ENCODE peak calls at places on chromosomes 6 and 20, in four cellular contexts. Q, N, D and F are unnamed samples.
A peak's percentile ranks its signal among the peaks of the same experiment; 100 is the strongest.

GRCh38 chr20:37807491-37807890 is 95.4 kb upstream of the VSTM2L start:
- DNase-seq in Q (no peak), N (no peak), D (no peak), F (no peak)

GRCh38 chr6:157911278-157911677 is 70.4 kb upstream of the SYNJ2 start:
- DNase-seq in Q (no peak), N (no peak), D (no peak), F (no peak)

GRCh38 chr6:120869397-120869796 is 464.9 kb downstream of the TBC1D32 start:
- DNase-seq in Q (no peak), N (no peak), D (no peak), F (no peak)

GRCh38 chr6:111852704-111853103 is 20.5 kb downstream of the FYN start:
- DNase-seq in Q (no peak), N (no peak), D (no peak), F (no peak)

GRCh38 chr6:133262804-133263203 is 21.6 kb downstream of the EYA4 start:
- DNase-seq in Q (no peak), N (no peak), D (no peak), F (no peak)

GRCh38 chr6:52499026-52499425 is 77.8 kb downstream of the TRAM2 start:
- DNase-seq in Q (no peak), N (no peak), D (no peak), F (no peak)

GRCh38 chr6:129565331-129565730 is 144.6 kb downstream of the ARHGAP18 start:
- DNase-seq in Q (no peak), N (no peak), D (no peak), F (no peak)

GRCh38 chr20:53829706-53830521 is 236.3 kb upstream of the ZNF217 start:
- DNase-seq in Q (no peak), N (peak; percentile 39), D (peak; percentile 43), F (no peak)

GRCh38 chr6:33029297-33030184 is 20.1 kb upstream of the HLA-DOA start:
- DNase-seq in Q (peak; percentile 68), N (peak; percentile 40), D (peak; percentile 77), F (peak; percentile 61)

GRCh38 chr6:148846778-148847761 is 100.2 kb downstream of the UST start:
- DNase-seq in Q (no peak), N (peak; percentile 23), D (no peak), F (no peak)

GRCh38 chr6:158322724-158323560 is 10.7 kb downstream of the TULP4 start:
- DNase-seq in Q (no peak), N (no peak), D (peak; percentile 69), F (peak; percentile 41)

GRCh38 chr20:1264727-1265126 is 1.4 kb upstream of the SNPH start:
- DNase-seq in Q (peak; percentile 47), N (no peak), D (no peak), F (no peak)

GRCh38 chr6:46787871-46788270 is 5.3 kb upstream of the MEP1A start:
- DNase-seq in Q (no peak), N (no peak), D (no peak), F (no peak)

GRCh38 chr20:23147964-23148720 is 62.0 kb upstream of the CD93 start:
- DNase-seq in Q (peak; percentile 88), N (peak; percentile 36), D (peak; percentile 73), F (no peak)
- TF ChIP-seq CTCF in Q (no peak), N (no peak), D (no peak), F (no peak)

DNA sequence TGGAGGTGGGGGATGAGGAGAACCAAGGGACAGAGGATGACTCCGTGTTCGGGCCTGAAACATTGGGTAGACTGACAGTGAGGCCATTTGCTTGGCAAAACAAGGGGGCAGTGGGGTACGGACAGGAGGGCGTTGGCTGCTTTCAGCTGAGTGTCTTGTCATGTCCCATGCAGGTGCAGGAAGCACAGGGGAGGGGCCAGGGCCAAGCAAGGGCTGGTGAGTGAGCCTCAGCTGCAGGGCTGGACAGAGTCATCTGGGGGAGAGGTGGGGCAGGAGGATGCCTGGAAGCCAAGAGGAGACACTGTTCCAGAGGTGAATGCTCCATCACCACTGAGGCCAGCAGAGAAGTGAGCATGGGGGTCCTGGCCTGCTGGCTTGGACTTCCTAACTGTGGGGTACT is 78.4 kb downstream of the ERMARD start:
- DNase-seq in Q (no peak), N (no peak), D (no peak), F (no peak)
- TF ChIP-seq CTCF in Q (no peak), N (no peak), D (no peak), F (no peak)

DNA sequence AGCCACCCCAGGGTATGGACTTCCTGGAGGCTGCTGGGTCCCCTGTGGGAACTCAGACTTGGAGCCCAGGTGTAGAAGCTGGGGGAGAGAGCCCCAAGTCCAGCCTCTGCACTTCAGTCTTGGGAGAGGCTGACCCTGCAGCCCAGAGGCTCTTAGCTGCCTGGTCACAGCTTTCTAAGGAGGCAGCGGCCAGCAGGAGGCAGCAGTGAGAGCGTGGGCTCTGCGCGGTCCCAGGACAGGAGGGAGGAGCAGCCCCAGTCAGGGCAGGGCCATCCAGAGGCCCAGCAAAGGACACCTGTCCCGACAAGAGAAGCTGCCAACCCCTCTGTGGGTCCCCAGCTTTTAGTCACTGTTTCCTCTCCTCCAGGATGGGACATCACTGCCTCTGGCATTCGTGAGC is 9.4 kb downstream of the TREML2 start:
- DNase-seq in Q (no peak), N (peak; percentile 62), D (peak; percentile 37), F (peak; percentile 66)
- TF ChIP-seq CTCF in Q (peak; percentile 31), N (peak; percentile 66), D (peak; percentile 65), F (peak; percentile 40)

DNA sequence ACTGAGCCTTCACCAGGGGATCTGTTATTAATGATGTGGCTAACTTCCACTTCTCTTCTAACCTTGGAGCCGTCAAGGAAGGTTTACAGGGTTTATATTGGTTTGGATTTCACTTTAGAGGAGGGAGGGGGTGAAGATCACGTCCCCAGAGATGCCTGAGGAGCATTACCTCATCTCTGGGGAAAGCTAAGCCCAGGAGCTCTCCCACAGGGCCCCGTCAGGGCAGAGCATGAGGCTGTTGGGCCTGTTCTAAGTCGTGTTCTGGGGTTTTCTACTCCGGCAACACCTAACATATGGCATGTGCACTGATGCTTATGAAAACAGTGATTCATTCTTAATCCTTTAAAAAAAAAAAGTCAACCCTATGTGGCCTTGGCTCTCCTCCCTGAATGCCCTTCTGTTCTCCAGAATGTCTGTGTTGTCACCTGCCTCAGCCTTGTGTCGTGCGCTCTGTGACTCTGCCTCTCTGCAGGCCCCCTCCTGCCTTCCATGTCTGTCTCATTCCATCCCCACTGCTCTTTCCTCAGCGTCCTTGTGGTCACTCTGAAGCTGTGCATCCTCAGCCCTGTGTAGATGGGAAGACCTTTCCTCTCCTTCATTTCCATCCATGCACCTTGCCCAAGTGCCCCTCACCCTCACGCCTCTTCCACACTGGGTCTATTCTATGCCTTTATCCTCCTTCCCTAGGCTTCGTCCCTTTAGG is 97.4 kb upstream of the JARID2 start:
- DNase-seq in Q (no peak), N (no peak), D (peak; percentile 34), F (no peak)
- TF ChIP-seq CTCF in Q (no peak), N (no peak), D (no peak), F (no peak)